ENCODE peak calls at places on chromosome 13, in nine cellular contexts. N is heart right ventricle, U is progenitor cell of endocrine pancreas, A is upper lobe of right lung, E is colonic mucosa, M is RWPE1, X is type B pancreatic cell, Z is nephron progenitor cell, W is BE2C. T is an unnamed sample.

GRCh38 chr13:32731576-32731975 is 145.3 kb downstream of the PDS5B start:
- DNase-seq in N (no peak), W (no peak), Z (no peak), U (no peak), E (no peak), M (peak), X (no peak), A (no peak), T (no peak)

GRCh38 chr13:48586591-48587103 is 53.8 kb upstream of the RCBTB2 start:
- DNase-seq in X (no peak), A (no peak), N (peak), M (no peak), W (peak), U (no peak), Z (no peak), E (no peak), T (no peak)

GRCh38 chr13:33280923-33281322 is 4.6 kb downstream of the STARD13 start:
- DNase-seq in E (no peak), Z (no peak), N (no peak), W (no peak), M (no peak), X (no peak), U (no peak), A (no peak), T (no peak)

GRCh38 chr13:46864941-46865340 is 31.9 kb downstream of the HTR2A start:
- DNase-seq in U (no peak), M (no peak), X (no peak), A (no peak), N (no peak), W (no peak), Z (no peak), E (no peak), T (no peak)

GRCh38 chr13:113627136-113627535 is 30.9 kb downstream of the ATP4B start:
- DNase-seq in W (no peak), A (no peak), N (peak), X (no peak), E (no peak), U (no peak), M (no peak), Z (no peak), T (no peak)

GRCh38 chr13:98207411-98207810 is 30.3 kb upstream of the RNF113B start:
- DNase-seq in W (no peak), E (no peak), Z (no peak), A (no peak), X (no peak), N (no peak), U (no peak), M (no peak), T (no peak)

GRCh38 chr13:107992542-107992941 is 222.8 kb downstream of the LIG4 start:
- DNase-seq in Z (no peak), M (no peak), E (no peak), X (no peak), N (no peak), W (no peak), A (no peak), U (no peak), T (no peak)

GRCh38 chr13:51576754-51577153 is 7.5 kb upstream of the WDFY2 start:
- DNase-seq in Z (no peak), U (no peak), W (no peak), N (no peak), A (no peak), M (peak), E (no peak), X (no peak), T (no peak)

GRCh38 chr13:28718186-28718537 is 608 bp downstream of the SLC46A3 start:
- DNase-seq in N (no peak), A (no peak), U (no peak), W (no peak), X (no peak), E (no peak), Z (no peak), M (no peak), T (no peak)

GRCh38 chr13:34246511-34246910 is 428.6 kb downstream of the RFC3 start:
- DNase-seq in A (no peak), M (peak), W (no peak), Z (no peak), U (no peak), N (no peak), X (no peak), E (no peak), T (no peak)

GRCh38 chr13:44268965-44269364 is 104.7 kb upstream of the SERP2 start:
- DNase-seq in X (no peak), Z (no peak), M (no peak), U (no peak), A (no peak), N (no peak), E (no peak), W (no peak), T (no peak)

GRCh38 chr13:77563110-77563509 is 27.6 kb downstream of the SCEL start:
- DNase-seq in E (no peak), Z (no peak), W (no peak), A (no peak), M (no peak), U (no peak), N (no peak), X (no peak), T (no peak)

GRCh38 chr13:79183231-79183630 is 222.8 kb downstream of the RBM26 start:
- DNase-seq in E (no peak), X (no peak), N (no peak), M (no peak), W (no peak), A (no peak), U (no peak), Z (no peak), T (no peak)

GRCh38 chr13:44273991-44274810 is 99.4 kb upstream of the SERP2 start:
- DNase-seq in N (no peak), U (no peak), W (no peak), A (no peak), X (no peak), M (peak), Z (no peak), E (no peak), T (no peak)

DNA sequence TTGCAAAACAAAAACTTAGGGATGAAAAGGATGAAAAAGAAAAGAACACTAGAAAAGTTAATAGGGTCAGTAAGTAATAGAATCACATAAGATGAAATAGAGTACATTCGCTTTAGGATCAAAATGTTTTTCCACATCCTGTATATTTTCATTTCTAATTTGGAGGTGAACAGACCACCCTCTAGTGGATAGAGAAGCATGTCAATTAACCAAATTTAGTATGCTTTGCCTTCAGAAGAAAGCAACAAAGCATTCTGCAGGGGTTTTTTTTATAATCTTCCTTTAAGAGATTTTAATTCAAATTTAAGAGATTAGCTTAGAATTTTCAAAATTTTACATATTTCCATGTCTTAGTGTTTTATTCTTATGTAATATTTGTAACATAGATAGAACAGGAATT is 610.9 kb upstream of the SGCG start:
- DNase-seq in A (no peak), E (no peak), N (no peak), Z (no peak), M (no peak), W (no peak), X (no peak), U (no peak), T (no peak)
- TF ChIP-seq CTCF in A (peak), E (no peak), N (no peak), Z (no peak), M (no peak), W (no peak), X (peak), U (peak), T (no peak)

GRCh38 chr13:23667750-23668149 is 97.5 kb downstream of the TNFRSF19 start:
- DNase-seq in A (no peak), Z (no peak), E (no peak), X (no peak), W (no peak), M (no peak), U (no peak), N (no peak), T (no peak)
- TF ChIP-seq CTCF in A (no peak), Z (no peak), E (no peak), X (no peak), W (peak), M (no peak), U (peak), N (no peak), T (no peak)

DNA sequence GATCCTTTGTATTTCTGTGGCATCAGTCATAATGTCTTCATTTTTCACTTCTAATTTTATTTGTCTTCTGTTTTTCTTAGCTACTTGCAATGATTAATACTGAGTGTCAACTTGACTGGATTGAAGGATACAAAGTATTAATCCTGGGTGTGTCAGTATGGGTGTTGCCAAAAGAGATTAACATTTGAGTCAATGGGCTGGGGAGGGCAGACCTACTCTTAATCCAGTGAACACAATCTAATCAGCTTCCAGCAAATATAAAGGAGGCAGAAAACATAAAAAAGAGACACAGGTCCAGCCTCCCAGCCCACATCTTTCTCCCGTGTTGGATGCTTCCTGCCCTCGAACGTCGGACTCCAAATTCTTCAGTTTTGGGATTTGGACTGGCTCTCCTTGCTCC is 640.9 kb upstream of the MIR17HG start:
- DNase-seq in M (no peak), W (no peak), U (no peak), X (no peak), Z (no peak), E (no peak), N (no peak), A (no peak), T (no peak)
- TF ChIP-seq CTCF in M (no peak), W (no peak), U (no peak), X (no peak), Z (no peak), E (no peak), N (no peak), A (no peak), T (no peak)

GRCh38 chr13:26618726-26619125 is 61.2 kb downstream of the WASF3 start:
- DNase-seq in Z (no peak), U (no peak), N (no peak), X (no peak), W (no peak), E (no peak), A (no peak), M (no peak), T (no peak)
- TF ChIP-seq CTCF in Z (no peak), U (no peak), N (no peak), X (no peak), W (no peak), E (no peak), A (no peak), M (no peak), T (no peak)

DNA sequence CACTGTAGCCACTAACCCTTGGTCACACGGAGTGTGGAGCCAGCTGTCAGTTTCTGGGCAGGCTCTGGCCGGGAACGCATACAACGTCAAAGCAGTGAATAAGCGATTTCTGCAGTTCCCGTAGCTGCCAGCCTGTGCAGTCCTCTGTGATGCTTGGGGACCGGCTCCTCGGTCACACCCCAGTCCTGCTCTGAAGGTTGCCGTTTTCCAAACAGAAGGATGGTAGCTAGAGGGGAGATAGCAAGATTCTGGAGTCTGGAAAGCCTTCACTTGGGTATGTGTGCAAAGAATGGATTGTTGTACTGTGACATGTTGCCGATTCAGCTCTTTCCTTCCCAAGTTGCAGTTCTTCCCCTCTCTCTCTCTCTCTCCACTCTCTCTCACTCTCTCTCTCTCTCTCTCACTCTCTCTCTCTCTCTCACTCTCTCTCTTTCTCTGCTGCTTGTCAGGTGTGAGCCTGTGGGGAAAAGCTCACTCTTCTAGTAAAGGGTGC is 38.7 kb upstream of the C1QTNF9 start:
- DNase-seq in X (no peak), A (peak), N (peak), U (no peak), E (peak), M (no peak), Z (no peak), W (no peak), T (no peak)
- TF ChIP-seq CTCF in X (no peak), A (no peak), N (no peak), U (no peak), E (no peak), M (no peak), Z (no peak), W (no peak), T (no peak)

DNA sequence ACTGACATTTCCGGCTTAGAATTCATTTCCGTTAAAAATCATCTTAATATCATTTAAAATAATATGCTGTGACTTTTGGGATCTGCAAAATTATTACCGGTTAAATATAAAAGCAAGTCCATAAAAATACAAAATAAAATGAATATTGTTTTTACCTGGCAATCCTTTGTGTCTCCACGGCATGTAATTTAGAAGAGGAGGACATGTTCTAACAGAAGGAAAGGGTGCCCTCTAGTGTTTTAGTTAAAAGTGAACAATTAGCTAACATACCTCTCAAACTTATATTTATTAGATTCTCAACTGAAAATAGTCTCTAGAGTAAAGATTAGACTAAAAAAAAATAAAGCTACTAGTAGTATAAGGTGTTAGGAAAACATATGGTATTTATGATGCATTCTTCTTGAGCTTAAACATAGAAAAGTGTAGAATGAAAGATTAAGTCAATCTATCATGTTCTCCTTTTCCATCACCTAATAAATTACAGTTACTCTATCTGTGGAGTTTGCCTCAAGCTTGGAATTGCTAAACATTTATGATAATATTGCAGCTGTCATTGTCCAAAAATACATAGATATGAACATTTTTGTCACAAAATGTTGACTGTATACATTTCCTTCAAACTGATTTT is 676.7 kb upstream of the SPRY2 start:
- DNase-seq in M (peak), N (no peak), A (no peak), E (no peak), U (no peak), W (no peak), X (no peak), Z (peak), T (peak)
- TF ChIP-seq CTCF in M (peak), N (peak), A (peak), E (peak), U (peak), W (peak), X (peak), Z (peak), T (peak)

GRCh38 chr13:75482820-75483079 is 781 bp upstream of the TBC1D4 start:
- DNase-seq in X (no peak), A (no peak), Z (no peak), U (no peak), N (no peak), E (no peak), M (no peak), W (no peak), T (no peak)
- TF ChIP-seq CTCF in X (peak), A (no peak), Z (no peak), U (no peak), N (peak), E (no peak), M (peak), W (no peak), T (no peak)

DNA sequence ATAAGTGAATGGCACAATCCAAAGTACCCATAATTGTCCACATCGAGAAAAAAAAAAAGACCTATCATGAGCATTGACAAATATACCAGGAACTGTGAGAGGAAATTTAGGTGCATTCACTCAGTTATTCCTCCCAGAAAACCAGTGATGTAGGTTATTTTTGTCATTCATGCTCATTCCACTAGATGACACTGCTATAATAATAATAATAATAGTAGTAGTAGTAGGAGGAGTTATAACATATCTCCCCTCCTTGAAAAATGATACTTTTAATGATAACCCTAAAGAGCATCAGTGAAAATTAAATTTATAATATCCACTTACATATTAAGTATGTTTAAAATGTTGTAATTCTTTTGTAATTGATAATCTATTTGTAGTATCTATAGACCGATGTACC is 463.9 kb upstream of the MIR17HG start:
- DNase-seq in X (no peak), A (no peak), Z (no peak), W (no peak), E (no peak), M (no peak), N (no peak), U (no peak), T (no peak)
- TF ChIP-seq CTCF in X (no peak), A (no peak), Z (no peak), W (no peak), E (no peak), M (no peak), N (no peak), U (no peak), T (peak)

GRCh38 chr13:103140001-103140671 is 73.9 kb upstream of the SLC10A2 start:
- DNase-seq in W (peak), X (no peak), U (no peak), M (peak), N (no peak), Z (no peak), E (no peak), A (no peak), T (no peak)
- TF ChIP-seq CTCF in W (peak), X (peak), U (peak), M (peak), N (peak), Z (peak), E (peak), A (peak), T (peak)